ENCODE peak calls at places on chromosomes 7 and 10, in six cellular contexts. Q is effector CD4-positive, alpha-beta T cell; O is pulmonary artery endothelial cell; W is stimulated activated CD4-positive, alpha-beta T cell treated with anti-CD3 and anti-CD28 coated beads, Interleukin-1b, Interleukin-23, amount 100 ng/mL, for 1 hour; F is activated CD8-positive, alpha-beta memory T cell treated with anti-CD3 and anti-CD28 coated beads, Interleukin-2, amount 10 ng/mL, durations not matched to agents 7 days and 5 days; X is iris pigment epithelial cell. B is an unnamed sample.

GRCh38 chr10:100006241-100006886 is 3.4 kb downstream of the DNMBP start:
- DNase-seq in Q (no peak), O (peak; percentile 78), W (no peak), F (no peak), X (peak; percentile 98), B (no peak)

GRCh38 chr7:27547401-27547800 is 115.3 kb downstream of the HIBADH start:
- DNase-seq in Q (no peak), O (no peak), W (no peak), F (no peak), X (peak; percentile 82), B (no peak)

GRCh38 chr7:25167262-25167843 is 42.3 kb upstream of the CYCS start:
- DNase-seq in Q (no peak), O (no peak), W (no peak), F (no peak), X (no peak), B (no peak)

GRCh38 chr7:82677493-82677892 is 233.9 kb upstream of the CACNA2D1 start:
- DNase-seq in Q (peak; percentile 12), O (no peak), W (no peak), F (peak; percentile 80), X (peak; percentile 43), B (no peak)

GRCh38 chr10:29105516-29106215 is 183.2 kb upstream of the LYZL1 start:
- DNase-seq in Q (no peak), O (no peak), W (no peak), F (no peak), X (peak; percentile 88), B (no peak)

GRCh38 chr10:6755891-6756460 is 175.9 kb upstream of the PRKCQ start:
- DNase-seq in Q (no peak), O (peak; percentile 47), W (no peak), F (no peak), X (peak; percentile 68), B (no peak)

GRCh38 chr7:66697451-66698438 is 42.8 kb upstream of the RABGEF1 start:
- DNase-seq in Q (no peak), O (no peak), W (no peak), F (no peak), X (peak; percentile 61), B (no peak)

GRCh38 chr10:11679946-11680345 is 62.2 kb upstream of the ECHDC3 start:
- DNase-seq in Q (no peak), O (no peak), W (no peak), F (no peak), X (no peak), B (no peak)

GRCh38 chr10:32929634-32930033 is 28.4 kb downstream of the ITGB1 start:
- DNase-seq in Q (peak; percentile 13), O (no peak), W (no peak), F (peak; percentile 45), X (no peak), B (no peak)

GRCh38 chr7:134669388-134669787 is 22.7 kb downstream of the BPGM start:
- DNase-seq in Q (peak; percentile 17), O (no peak), W (no peak), F (no peak), X (no peak), B (no peak)

GRCh38 chr7:82343-83155 is 109.8 kb upstream of the FAM20C start:
- DNase-seq in Q (no peak), O (no peak), W (no peak), F (no peak), X (no peak), B (peak; percentile 69)

GRCh38 chr10:64430690-64431323 is 909.6 kb downstream of the REEP3 start:
- DNase-seq in Q (no peak), O (no peak), W (no peak), F (no peak), X (no peak), B (no peak)

GRCh38 chr7:21429021-21429420 is 1.1 kb downstream of the SP4 start:
- DNase-seq in Q (no peak), O (no peak), W (no peak), F (no peak), X (no peak), B (no peak)

GRCh38 chr7:96045181-96045580 is 272.8 kb downstream of the DYNC1I1 start:
- DNase-seq in Q (no peak), O (no peak), W (no peak), F (no peak), X (no peak), B (no peak)

GRCh38 chr10:100370561-100370975 is 23.5 kb downstream of the SCD start:
- DNase-seq in Q (peak; percentile 14), O (no peak), W (no peak), F (peak; percentile 66), X (no peak), B (no peak)

GRCh38 chr10:37566336-37566735 is 291.1 kb downstream of the ZNF248 start:
- DNase-seq in Q (no peak), O (no peak), W (no peak), F (no peak), X (no peak), B (no peak)

GRCh38 chr10:73917566-73918305 is 6.8 kb downstream of the PLAU start:
- DNase-seq in Q (no peak), O (no peak), W (no peak), F (no peak), X (no peak), B (no peak)

GRCh38 chr7:77467453-77467852 is 51.3 kb upstream of the GSAP start:
- DNase-seq in Q (no peak), O (no peak), W (no peak), F (no peak), X (peak; percentile 10), B (no peak)

GRCh38 chr10:70772627-70773026 is 12.6 kb downstream of the TBATA start:
- DNase-seq in Q (no peak), O (no peak), W (no peak), F (peak; percentile 30), X (no peak), B (peak; percentile 65)

GRCh38 chr7:101542527-101543241 is 86.4 kb downstream of the MYL10 start:
- DNase-seq in Q (peak; percentile 70), O (no peak), W (peak; percentile 69), F (peak; percentile 78), X (peak; percentile 27), B (no peak)

GRCh38 chr10:19652750-19653149 is 163.5 kb upstream of the PLXDC2 start:
- DNase-seq in Q (no peak), O (no peak), W (no peak), F (no peak), X (no peak), B (no peak)

GRCh38 chr7:129797224-129797789 is 155.5 kb downstream of the UBE2H start:
- DNase-seq in Q (no peak), O (no peak), W (no peak), F (no peak), X (no peak), B (no peak)

GRCh38 chr10:8453587-8453986 is 399.1 kb downstream of the GATA3 start:
- DNase-seq in Q (no peak), O (no peak), W (no peak), F (no peak), X (no peak), B (no peak)

GRCh38 chr10:79166312-79166721 is 97.6 kb downstream of the ZMIZ1 start:
- DNase-seq in Q (no peak), O (no peak), W (no peak), F (no peak), X (no peak), B (no peak)

GRCh38 chr7:75993689-75994387 is 557 bp downstream of the TMEM120A start:
- DNase-seq in Q (no peak), O (no peak), W (no peak), F (peak; percentile 52), X (peak; percentile 50), B (peak; percentile 95)

B was measured in mesenteric fat pad.